ENCODE peak calls at places on chromosomes 3 and 15, in six cellular contexts. W is NCI-H1930; N is stimulated activated CD4-positive, alpha-beta T cell treated with anti-CD3 and anti-CD28 coated beads, Interleukin-12 subunit alpha, Interleukin-12 subunit beta, amount 100 ng/mL, for 4 hours; Z is activated T-cell treated with anti-CD3 and anti-CD28 coated beads, Interleukin-2, amount 50 U/mL, for 72 hours; G is activated CD4-positive, alpha-beta T cell treated with anti-CD3 and anti-CD28 coated beads, Interleukin-2, amount 50 U/mL, for 24 hours; Q is GM23338. U is an unnamed sample.

GRCh38 chr3:142931222-142931621 is 32.3 kb downstream of the PAQR9 start:
- DNase-seq in W (no peak), N (no peak), Z (peak), G (no peak), Q (peak), U (peak)

GRCh38 chr3:9497821-9498565 is 55.6 kb downstream of the LHFPL4 start:
- DNase-seq in W (no peak), N (no peak), Z (no peak), G (no peak), Q (no peak), U (no peak)

GRCh38 chr3:61505197-61505596 is 56.2 kb upstream of the PTPRG start:
- DNase-seq in W (no peak), N (no peak), Z (no peak), G (no peak), Q (peak), U (no peak)

GRCh38 chr3:46829699-46830208 is 33.5 kb downstream of the MYL3 start:
- DNase-seq in W (no peak), N (peak), Z (peak), G (no peak), Q (no peak), U (peak)

GRCh38 chr3:81958967-81959625 is 197.7 kb upstream of the GBE1 start:
- DNase-seq in W (no peak), N (no peak), Z (no peak), G (no peak), Q (no peak), U (no peak)

GRCh38 chr3:37667359-37667758 is 194.3 kb upstream of the CTDSPL start:
- DNase-seq in W (no peak), N (no peak), Z (no peak), G (no peak), Q (no peak), U (no peak)

GRCh38 chr3:17742092-17742836 is at the start of gene TBC1D5:
- DNase-seq in W (peak), N (peak), Z (peak), G (peak), Q (peak), U (peak)

GRCh38 chr3:129019266-129019665 is 18.2 kb downstream of the EFCC1 start:
- DNase-seq in W (no peak), N (no peak), Z (no peak), G (no peak), Q (no peak), U (no peak)

GRCh38 chr3:129278439-129278969 is at the start of gene HMCES:
- DNase-seq in W (peak), N (peak), Z (peak), G (peak), Q (peak), U (peak)

GRCh38 chr15:40360015-40360414 is 2.0 kb downstream of the DISP2 start:
- DNase-seq in W (no peak), N (no peak), Z (no peak), G (no peak), Q (no peak), U (no peak)